ENCODE peak calls at places on chromosome 20, in four cellular contexts. F, E, I and H are unnamed samples. For H3K36me3, the result is how much of the 10 kb centered on the place peaks cover.

GRCh38 chr20:13259921-13260320 is 38.8 kb downstream of the ISM1 start:
- DNase-seq in F (no peak), E (no peak), I (no peak), H (no peak)

GRCh38 chr20:6169251-6169650 is 46.4 kb upstream of the FERMT1 start:
- DNase-seq in F (no peak), E (no peak), I (no peak), H (no peak)

GRCh38 chr20:18284805-18285533 is 3.4 kb upstream of the ZNF133 start:
- DNase-seq in F (no peak), E (no peak), I (no peak), H (no peak)

GRCh38 chr20:3042621-3043020 is 801 bp upstream of the GNRH2 start:
- DNase-seq in F (peak), E (no peak), I (no peak), H (no peak)

GRCh38 chr20:4065405-4065841 is 50.1 kb upstream of the RNF24 start:
- DNase-seq in F (no peak), E (no peak), I (no peak), H (no peak)

GRCh38 chr20:4041748-4042411 is 26.5 kb upstream of the RNF24 start:
- DNase-seq in F (peak), E (peak), I (no peak), H (peak)

GRCh38 chr20:31675828-31676533 is 38.3 kb downstream of the COX4I2 start:
- DNase-seq in F (no peak), E (peak), I (no peak), H (no peak)

GRCh38 chr20:23145281-23145700 is 59.2 kb upstream of the CD93 start:
- DNase-seq in F (peak), E (peak), I (no peak), H (no peak)

GRCh38 chr20:50464026-50464724 is 46.0 kb upstream of the PTPN1 start:
- DNase-seq in F (peak), E (peak), I (peak), H (peak)

GRCh38 chr20:63554361-63555278 is 661 bp downstream of the FNDC11 start:
- DNase-seq in F (no peak), E (no peak), I (no peak), H (no peak)

DNA sequence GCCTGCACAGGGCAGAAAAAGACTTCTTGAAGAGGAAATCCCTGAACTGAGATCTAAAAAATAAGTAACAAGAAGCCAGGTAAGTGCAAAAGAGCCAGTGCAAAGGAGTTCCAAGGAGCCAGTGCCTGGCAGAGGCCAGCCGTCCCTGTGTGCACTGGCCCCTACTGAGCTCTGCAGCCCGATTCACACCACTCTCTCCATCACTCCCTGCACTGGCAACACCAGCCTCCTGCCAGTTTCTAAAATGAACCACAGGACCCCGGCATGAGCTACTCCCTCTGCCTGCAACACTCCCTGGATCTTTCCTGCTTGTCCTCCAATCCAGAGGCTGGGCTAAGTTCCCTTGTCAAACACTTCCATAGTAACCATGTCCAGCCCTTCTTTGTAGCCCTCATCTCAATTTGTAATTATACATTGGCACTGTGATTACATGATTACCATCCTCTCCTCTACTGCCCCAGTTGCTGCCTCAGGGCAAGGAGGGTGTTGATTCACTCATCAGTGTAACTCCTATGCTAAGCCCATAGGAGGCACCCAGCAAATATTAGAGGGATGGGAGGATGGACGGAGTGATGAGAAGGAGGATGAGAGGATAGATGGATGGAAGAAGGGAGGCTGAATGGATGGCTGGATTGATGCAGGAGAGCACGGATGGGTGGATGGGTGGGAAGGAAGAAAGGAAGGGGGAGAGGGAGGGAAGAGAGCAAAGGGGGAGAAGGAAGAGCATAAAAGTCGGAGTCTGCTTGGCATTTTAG is 49.3 kb downstream of the SIRPA start:
- DNase-seq in F (no peak), E (peak), I (no peak), H (no peak)
- H3K36me3 ChIP-seq in F (under half), E (under half), I (under half), H (under half)

DNA sequence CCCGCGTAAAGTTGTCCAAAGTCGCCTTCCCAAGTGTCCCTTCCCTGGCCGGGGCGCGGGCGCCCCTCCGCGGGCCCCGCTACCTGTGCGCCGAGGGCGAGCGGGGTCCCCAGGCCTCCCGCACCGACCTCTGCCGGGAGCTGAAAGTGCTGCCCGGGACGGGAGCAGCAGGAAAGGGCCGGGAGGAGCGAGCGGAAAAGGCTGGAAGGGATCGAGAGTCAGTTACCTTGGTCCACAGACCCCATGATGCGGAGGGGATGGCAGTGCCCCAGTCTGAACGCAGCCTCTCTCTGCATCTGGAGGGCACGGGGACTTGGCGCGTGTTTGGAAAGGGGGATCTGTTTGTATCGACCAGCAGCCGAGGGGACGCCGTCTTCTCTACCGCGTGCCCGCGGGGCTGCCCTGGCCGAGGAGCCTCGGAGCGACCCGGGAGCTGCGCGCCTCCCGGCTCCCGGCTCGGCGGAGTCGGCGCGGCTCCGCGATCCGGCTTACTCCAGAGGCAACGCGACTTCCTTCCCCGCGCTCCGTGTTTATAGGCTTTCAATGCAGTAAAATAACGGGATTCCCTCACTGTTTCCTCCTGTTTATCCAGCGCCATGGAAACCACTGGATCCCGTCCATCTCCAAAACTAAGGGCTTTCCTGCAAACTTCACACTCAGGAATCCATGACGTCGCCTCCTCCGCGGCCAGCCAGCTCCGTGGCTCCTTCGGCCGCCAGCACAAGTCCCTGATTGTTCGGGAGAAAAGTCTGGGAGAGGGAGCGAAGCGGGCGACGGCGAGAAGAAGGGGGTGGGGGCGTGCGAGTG is 20.0 kb upstream of the NFATC2 start:
- DNase-seq in F (peak), E (peak), I (peak), H (peak)
- TF ChIP-seq CTCF in F (no peak), E (no peak), I (peak), H (no peak)

DNA sequence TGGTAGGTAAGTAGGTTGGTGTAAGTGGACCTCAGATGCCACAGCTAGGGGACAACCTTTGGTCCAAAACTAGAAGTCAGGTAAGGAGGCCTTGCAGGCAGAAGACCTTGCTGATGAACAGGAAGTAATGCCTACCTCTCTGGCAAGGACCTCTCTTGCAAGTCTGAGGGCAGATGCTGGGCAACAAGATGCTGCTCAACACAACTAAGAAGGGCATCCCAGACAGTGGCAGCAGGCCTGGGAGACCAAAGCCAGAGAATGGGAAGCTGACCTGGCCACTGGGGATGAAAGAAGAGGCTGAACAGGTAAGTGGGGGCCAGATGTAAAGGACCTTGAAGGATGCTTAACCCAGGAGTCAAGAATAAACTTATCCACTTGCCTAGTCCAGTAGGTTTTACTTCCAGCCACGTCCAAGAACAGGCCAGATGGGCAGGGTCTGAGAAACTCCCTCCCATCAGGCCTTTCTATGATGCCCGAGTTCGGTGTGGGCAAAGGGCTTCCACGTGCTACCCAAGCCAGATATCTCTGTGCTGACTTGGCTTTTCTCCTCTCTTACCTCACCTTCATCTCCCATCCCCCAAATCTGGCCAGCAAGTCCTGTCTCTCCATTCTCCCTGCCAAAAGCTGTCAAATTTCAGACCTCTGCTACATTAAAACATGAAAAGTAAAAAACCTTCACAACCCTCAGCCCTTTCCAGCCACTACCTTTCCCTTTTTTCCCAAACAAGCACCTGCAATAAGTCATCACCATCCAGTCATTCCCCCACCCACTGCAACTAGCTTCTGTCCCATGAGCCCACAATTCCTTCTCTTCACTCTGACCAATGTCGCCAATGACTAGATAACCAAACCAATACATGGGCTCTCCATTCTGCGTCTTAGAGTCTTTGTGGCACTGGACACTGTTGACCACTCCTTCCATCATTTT is 11.5 kb upstream of the PLCG1 start:
- DNase-seq in F (no peak), E (no peak), I (no peak), H (no peak)
- H3K36me3 ChIP-seq in F (half or more), E (half or more), I (under half), H (under half)

GRCh38 chr20:62182469-62183425 is at the start of gene MTG2:
- DNase-seq in F (peak), E (peak), I (peak), H (peak)
- TF ChIP-seq CTCF in F (no peak), E (peak), I (no peak), H (no peak)

GRCh38 chr20:58991720-58992119 is 10.7 kb downstream of the NELFCD start:
- DNase-seq in F (no peak), E (no peak), I (no peak), H (no peak)
- H3K36me3 ChIP-seq in F (half or more), E (half or more), I (under half), H (under half)

DNA sequence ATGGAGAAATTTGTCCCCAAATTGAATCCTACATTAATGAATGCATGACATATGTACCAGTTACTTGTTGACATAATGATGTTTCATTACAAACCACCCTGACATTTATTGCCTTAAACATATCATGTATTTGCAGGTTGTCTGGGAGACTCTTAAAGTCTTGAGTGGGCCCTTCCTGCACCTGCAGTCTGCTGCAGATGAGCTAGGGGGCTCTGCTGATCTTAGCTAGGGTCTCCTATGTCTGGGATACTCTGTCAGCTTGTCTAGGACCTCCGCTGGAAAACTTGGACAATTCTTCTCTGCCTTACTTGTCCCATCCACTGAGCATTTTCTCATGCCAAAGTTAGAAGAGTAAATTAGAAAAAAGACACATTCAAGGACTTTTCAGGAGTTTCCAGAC is 581.6 kb downstream of the HAO1 start:
- DNase-seq in F (no peak), E (no peak), I (no peak), H (no peak)
- TF ChIP-seq CTCF in F (no peak), E (no peak), I (no peak), H (no peak)

DNA sequence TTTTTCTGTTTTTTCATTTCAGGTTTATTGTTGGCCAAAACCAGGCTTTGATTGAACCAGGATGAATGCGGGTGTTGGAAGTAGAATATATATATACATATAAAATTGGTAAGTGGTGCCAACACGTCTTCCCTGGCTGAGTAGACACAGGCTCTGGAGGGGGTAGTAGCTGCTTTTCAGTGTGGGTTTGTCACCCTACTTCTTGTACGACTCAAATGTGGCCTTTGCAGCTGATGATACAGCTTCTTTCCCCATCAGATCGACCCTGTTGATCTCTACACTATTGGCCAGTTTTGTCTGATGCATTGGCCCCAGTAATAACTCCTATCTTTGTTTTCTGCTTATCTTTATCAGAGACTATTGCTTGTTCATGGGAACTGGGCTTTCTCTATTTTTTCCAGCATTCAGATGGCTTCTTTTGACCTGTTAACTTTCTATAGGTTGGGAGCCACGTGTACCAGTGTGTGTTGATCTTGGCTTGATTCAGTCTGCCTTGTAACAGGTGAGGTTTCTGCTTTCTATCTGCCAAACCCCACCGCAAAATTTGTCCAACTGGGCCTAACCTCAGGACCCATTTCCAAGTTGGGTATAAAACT is 2.7 kb upstream of the ZNFX1 start:
- DNase-seq in F (no peak), E (no peak), I (no peak), H (no peak)
- H3K36me3 ChIP-seq in F (half or more), E (half or more), I (half or more), H (under half)

DNA sequence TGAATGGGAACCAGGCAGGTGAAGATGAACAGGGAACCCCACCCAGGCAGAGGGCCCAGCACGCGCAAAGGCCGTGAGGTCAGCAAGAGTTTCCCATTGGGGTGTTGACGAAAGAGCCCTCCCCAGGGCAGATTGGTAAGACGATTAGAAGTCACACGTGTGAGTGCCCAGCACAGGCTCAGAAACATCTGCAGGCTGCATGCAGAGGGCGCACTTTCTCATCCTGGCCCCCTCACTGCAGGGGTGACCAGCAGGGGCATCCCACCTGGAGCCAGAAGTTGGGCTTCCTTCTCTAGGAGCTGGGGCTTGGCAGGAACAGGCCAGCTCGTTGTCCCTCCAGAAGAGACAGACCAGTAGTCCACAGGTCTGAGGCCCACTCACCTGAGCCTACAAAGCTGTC is 38.4 kb downstream of the VSTM2L start:
- DNase-seq in F (no peak), E (peak), I (no peak), H (no peak)
- TF ChIP-seq CTCF in F (no peak), E (no peak), I (no peak), H (no peak)

GRCh38 chr20:47392721-47393073 is 36.2 kb upstream of the ZMYND8 start:
- DNase-seq in F (no peak), E (no peak), I (no peak), H (no peak)
- H3K36me3 ChIP-seq in F (under half), E (under half), I (under half), H (under half)

DNA sequence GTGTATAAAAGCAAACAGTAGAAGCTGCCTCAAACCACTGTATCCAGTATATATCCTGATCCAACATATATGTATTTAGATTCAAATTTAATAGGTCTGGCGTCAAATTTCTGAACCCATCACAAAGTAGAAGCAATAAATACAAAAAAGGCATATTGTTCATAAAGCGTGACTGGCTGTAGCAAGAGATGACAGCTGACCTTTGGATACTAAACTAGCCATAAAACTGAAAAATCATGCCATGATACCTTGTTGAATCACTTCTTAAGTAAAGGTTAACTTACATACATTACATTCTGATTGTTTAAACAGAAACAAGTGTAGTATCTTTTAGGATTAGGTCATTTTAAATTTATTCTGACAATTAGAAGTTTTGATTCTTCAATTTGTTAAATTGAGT is 372.0 kb upstream of the FLRT3 start:
- DNase-seq in F (no peak), E (no peak), I (no peak), H (no peak)
- TF ChIP-seq CTCF in F (no peak), E (no peak), I (no peak), H (no peak)